ENCODE peak calls at places on chromosomes 7 and 10, in ten cellular contexts. I is stomach; H is heart right ventricle; U is CD8-positive, alpha-beta memory T cell; M is Karpas-422; X is left ventricle myocardium inferior; T is breast epithelium; N is naive thymus-derived CD4-positive, alpha-beta T cell; K is hepatocyte; G is PC-9. J is an unnamed sample.

GRCh38 chr10:17578603-17579002 is 38.6 kb downstream of the HACD1 start:
- DNase-seq in I (no peak), H (no peak), U (no peak), M (no peak), X (no peak), T (no peak), N (no peak), K (no peak), G (no peak), J (no peak)

GRCh38 chr10:131141645-131142445 is 169.7 kb downstream of the TCERG1L start:
- DNase-seq in I (no peak), H (no peak), U (no peak), M (no peak), X (no peak), T (no peak), N (no peak), K (no peak), G (no peak), J (no peak)

GRCh38 chr10:10996966-10997620 is 20.6 kb upstream of the CELF2 start:
- DNase-seq in I (no peak), H (no peak), U (no peak), M (no peak), X (no peak), T (no peak), N (no peak), K (no peak), G (no peak), J (no peak)

GRCh38 chr7:29123611-29124190 is 22.6 kb downstream of the CPVL start:
- DNase-seq in I (no peak), H (no peak), U (no peak), M (no peak), X (no peak), T (no peak), N (no peak), K (no peak), G (no peak), J (no peak)

GRCh38 chr10:2909921-2910320 is 157.4 kb upstream of the PFKP start:
- DNase-seq in I (no peak), H (no peak), U (no peak), M (no peak), X (no peak), T (no peak), N (no peak), K (no peak), G (no peak), J (no peak)

GRCh38 chr7:82032899-82033298 is 263.1 kb upstream of the HGF start:
- DNase-seq in I (no peak), H (no peak), U (no peak), M (no peak), X (no peak), T (no peak), N (no peak), K (no peak), G (no peak), J (no peak)

GRCh38 chr7:117402109-117402508 is 25.2 kb downstream of the ASZ1 start:
- DNase-seq in I (no peak), H (no peak), U (no peak), M (no peak), X (no peak), T (no peak), N (no peak), K (no peak), G (no peak), J (no peak)

GRCh38 chr7:130148561-130148960 is 56.6 kb downstream of the TMEM209 start:
- DNase-seq in I (no peak), H (no peak), U (no peak), M (no peak), X (no peak), T (no peak), N (no peak), K (no peak), G (no peak), J (no peak)

GRCh38 chr7:42914009-42914725 is 2.3 kb upstream of the C7orf25 start:
- DNase-seq in I (no peak), H (no peak), U (no peak), M (no peak), X (no peak), T (no peak), N (no peak), K (peak; percentile 19), G (no peak), J (no peak)

GRCh38 chr7:27409776-27410175 is 167.2 kb downstream of the EVX1 start:
- DNase-seq in I (no peak), H (no peak), U (no peak), M (no peak), X (no peak), T (no peak), N (no peak), K (peak; percentile 19), G (no peak), J (no peak)

GRCh38 chr7:134699021-134699818 is 52.6 kb downstream of the BPGM start:
- DNase-seq in I (no peak), H (no peak), U (no peak), M (no peak), X (no peak), T (no peak), N (no peak), K (no peak), G (no peak), J (no peak)

DNA sequence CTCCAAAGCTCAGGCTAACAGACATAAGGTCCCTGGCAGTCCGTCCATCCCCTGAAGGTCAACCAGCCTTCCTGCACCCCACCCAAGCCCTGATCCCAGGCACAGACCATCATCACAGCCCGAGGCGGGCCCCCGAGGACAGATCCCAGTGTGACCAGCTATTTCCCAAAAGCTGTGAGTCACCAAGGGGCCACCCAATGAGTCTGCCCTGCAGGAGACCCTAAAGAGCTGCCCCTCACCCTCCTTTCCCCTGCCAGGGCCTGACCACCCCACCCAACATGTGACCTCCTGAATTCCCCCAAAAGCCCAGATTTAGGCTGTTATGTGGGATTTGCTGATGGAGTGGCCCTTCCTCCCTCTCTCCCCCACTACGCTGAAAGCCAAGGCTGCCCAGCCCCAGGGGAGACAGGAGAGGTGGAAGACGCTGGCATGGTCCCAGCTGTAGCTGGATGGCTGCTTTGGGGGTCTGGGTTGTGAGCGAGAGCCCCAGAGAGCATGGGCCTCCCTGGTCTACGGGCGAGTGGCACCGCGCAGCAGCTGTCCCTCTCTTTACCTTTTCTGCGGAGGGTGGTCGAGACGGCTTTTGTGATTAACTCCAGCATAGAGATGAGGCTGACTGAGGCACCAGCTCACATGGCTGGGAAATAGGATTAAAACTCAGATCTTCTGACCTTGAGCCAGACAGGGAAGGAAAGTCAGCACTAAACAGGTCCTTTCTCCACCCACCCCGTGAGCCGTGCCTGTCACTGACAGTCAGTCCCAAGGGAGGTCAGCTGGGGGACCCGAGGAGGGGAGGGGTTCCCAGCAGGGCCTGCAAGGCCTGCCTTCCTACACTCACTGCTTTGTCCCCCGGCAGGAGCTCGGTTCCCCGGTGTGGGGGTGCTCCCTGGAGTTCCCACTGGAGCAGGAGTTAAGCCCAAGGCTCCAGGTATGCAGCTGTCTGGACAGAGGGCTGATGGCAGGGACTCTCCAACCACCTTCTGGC is 16.7 kb downstream of the ELN start:
- DNase-seq in I (no peak), H (no peak), U (no peak), M (no peak), X (no peak), T (no peak), N (no peak), K (no peak), G (no peak), J (no peak)
- H3K27me3 ChIP-seq in I (no peaks in the 10 kb centered on the region), H (peaks cover 3% of the 10 kb centered on the region), U (no peaks in the 10 kb centered on the region), M (no peaks in the 10 kb centered on the region), X (peaks cover 24% of the 10 kb centered on the region), T (no peaks in the 10 kb centered on the region), N (no peaks in the 10 kb centered on the region), K (no peaks in the 10 kb centered on the region), G (peaks cover 7% of the 10 kb centered on the region), J (no peaks in the 10 kb centered on the region)

GRCh38 chr7:32846630-32847225 is 44.8 kb downstream of the KBTBD2 start:
- DNase-seq in I (peak; percentile 94), H (peak; percentile 91), U (peak; percentile 84), M (peak; percentile 94), X (peak; percentile 91), T (peak; percentile 71), N (peak; percentile 82), K (peak; percentile 82), G (peak; percentile 72), J (peak; percentile 83)
- H3K27ac ChIP-seq in I (no peak overlapping the region), H (no peak overlapping the region), U (no peak overlapping the region), M (no peak overlapping the region), X (no peak overlapping the region), T (no peak overlapping the region), N (no peak overlapping the region), K (no peak overlapping the region), G (no peak overlapping the region), J (no peak overlapping the region)

DNA sequence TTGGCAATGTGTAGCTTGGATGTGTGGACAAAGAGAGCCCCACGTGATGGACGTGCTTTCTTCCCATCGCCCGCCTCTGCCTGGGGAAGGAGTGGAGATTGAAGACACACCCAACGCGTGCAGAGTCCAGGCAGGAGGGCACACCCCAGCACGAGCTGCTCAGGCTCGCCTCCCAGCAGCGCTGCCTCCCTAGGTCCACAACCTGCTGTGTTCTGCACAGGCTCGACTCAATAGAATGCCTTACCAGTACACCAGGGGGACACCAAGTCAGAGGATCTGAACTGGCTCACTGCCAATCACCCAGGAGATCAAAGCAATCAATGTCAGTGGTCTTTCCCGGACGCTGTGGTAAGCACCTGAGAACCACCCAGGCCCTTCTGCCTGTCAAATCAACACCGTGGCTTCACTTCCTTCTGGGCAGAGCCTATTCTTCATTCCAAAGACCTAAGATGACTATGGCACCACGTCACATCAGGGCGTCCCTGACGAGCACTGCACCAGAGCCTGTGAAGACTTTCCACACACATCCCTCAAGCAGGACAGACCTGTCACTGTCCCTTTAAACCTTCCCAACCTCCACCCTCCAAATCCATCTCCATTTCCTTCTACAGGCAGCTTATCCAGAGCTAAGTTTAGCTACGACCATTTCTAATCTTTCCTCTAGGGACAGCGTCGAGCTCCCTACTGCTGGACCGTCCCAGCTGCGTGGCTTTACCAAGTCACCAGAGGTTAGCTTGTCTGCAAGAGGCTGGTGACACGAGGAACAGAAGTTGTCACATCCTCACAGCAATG is 72.3 kb downstream of the AMZ1 start:
- DNase-seq in I (peak; percentile 78), H (peak; percentile 52), U (no peak), M (peak; percentile 41), X (peak; percentile 52), T (no peak), N (no peak), K (peak; percentile 76), G (peak; percentile 47), J (peak; percentile 97)
- H3K4me3 ChIP-seq in I (no peak overlapping the region), H (peak overlapping the region; percentile 20), U (no peak overlapping the region), M (no peak overlapping the region), X (peak overlapping the region; percentile 49), T (no peak overlapping the region), N (no peak overlapping the region), K (no peak overlapping the region), G (no peak overlapping the region), J (no peak overlapping the region)

GRCh38 chr10:30686706-30687105 is 57.2 kb upstream of the LYZL2 start:
- DNase-seq in I (no peak), H (no peak), U (no peak), M (no peak), X (no peak), T (no peak), N (no peak), K (no peak), G (no peak), J (no peak)

GRCh38 chr10:30687698-30688213 is 58.2 kb upstream of the LYZL2 start:
- DNase-seq in I (peak; percentile 67), H (peak; percentile 79), U (peak; percentile 70), M (peak; percentile 84), X (peak; percentile 64), T (peak; percentile 28), N (peak; percentile 67), K (peak; percentile 85), G (peak; percentile 80), J (peak; percentile 42)

GRCh38 chr10:30688456-30688855 is 58.9 kb upstream of the LYZL2 start:
- DNase-seq in I (no peak), H (no peak), U (no peak), M (no peak), X (no peak), T (no peak), N (no peak), K (no peak), G (no peak), J (no peak)

GRCh38 chr10:30683496-30683895 is 53.9 kb upstream of the LYZL2 start:
- DNase-seq in I (no peak), H (no peak), U (no peak), M (no peak), X (no peak), T (no peak), N (no peak), K (no peak), G (no peak), J (no peak)
- H3K27me3 ChIP-seq in I (peaks cover 13% of the 10 kb centered on the region), H (peaks cover 9% of the 10 kb centered on the region), U (peaks cover 5% of the 10 kb centered on the region), M (no peaks in the 10 kb centered on the region), X (peaks cover 54% of the 10 kb centered on the region), T (no peaks in the 10 kb centered on the region), N (no peaks in the 10 kb centered on the region), K (peaks cover 15% of the 10 kb centered on the region), G (no peaks in the 10 kb centered on the region), J (no peaks in the 10 kb centered on the region)